ENCODE peak calls at places on chromosomes 1 and 21, in nine cellular contexts. L is stomach, G is GM23338, B is HFF-Myc, T is PC-3, H is AG04449, J is upper lobe of right lung, W is neural crest cell, M is OCI-LY7. K is an unnamed sample.

GRCh38 chr1:180165096-180165495 is 10.4 kb downstream of the QSOX1 start:
- DNase-seq in H (no peak), L (no peak), J (peak), W (no peak), B (no peak), G (no peak), M (no peak), T (no peak), K (no peak)

GRCh38 chr1:12356004-12356890 is 126.4 kb downstream of the VPS13D start:
- DNase-seq in W (no peak), B (no peak), M (no peak), G (no peak), L (no peak), T (peak), J (no peak), H (peak), K (no peak)

GRCh38 chr1:177392336-177392735 is 221.6 kb downstream of the BRINP2 start:
- DNase-seq in T (peak), M (no peak), W (no peak), G (no peak), J (no peak), L (no peak), B (no peak), H (no peak), K (no peak)

GRCh38 chr1:217343907-217344306 is 287.0 kb downstream of the GPATCH2 start:
- DNase-seq in J (no peak), T (no peak), M (no peak), G (peak), W (no peak), B (no peak), L (no peak), H (no peak), K (no peak)

GRCh38 chr1:213905315-213905714 is 82.5 kb upstream of the PROX1 start:
- DNase-seq in J (no peak), L (peak), T (no peak), W (no peak), H (no peak), B (no peak), G (no peak), M (no peak), K (no peak)

GRCh38 chr1:219897914-219898313 is 30.4 kb downstream of the SLC30A10 start:
- DNase-seq in W (no peak), L (no peak), B (no peak), H (no peak), J (no peak), T (no peak), G (no peak), M (no peak), K (no peak)

GRCh38 chr1:175319112-175319911 is 126.7 kb upstream of the KIAA0040 start:
- DNase-seq in L (peak), J (peak), W (peak), B (peak), T (peak), M (peak), G (peak), H (peak), K (peak)

GRCh38 chr1:99207216-99207615 is 57.1 kb upstream of the PLPPR4 start:
- DNase-seq in M (no peak), L (no peak), B (no peak), G (no peak), H (no peak), J (no peak), T (peak), W (no peak), K (no peak)

GRCh38 chr1:182662121-182662890 is 22.1 kb downstream of the RGS8 start:
- DNase-seq in G (peak), L (no peak), M (peak), B (no peak), J (no peak), W (no peak), H (no peak), T (no peak), K (no peak)

GRCh38 chr21:42336065-42336464 is 14.7 kb downstream of the TFF2 start:
- DNase-seq in T (no peak), G (peak), B (no peak), W (no peak), M (no peak), H (no peak), J (no peak), L (no peak), K (peak)

GRCh38 chr1:223225061-223225460 is 82.0 kb upstream of the TLR5 start:
- DNase-seq in M (no peak), H (no peak), W (no peak), B (no peak), T (no peak), J (no peak), G (no peak), L (no peak), K (no peak)

GRCh38 chr1:193979219-193979618 is 792.8 kb upstream of the B3GALT2 start:
- DNase-seq in B (no peak), M (no peak), L (no peak), H (no peak), J (no peak), T (no peak), W (no peak), G (no peak), K (no peak)

GRCh38 chr1:100902365-100902764 is 6.5 kb downstream of the SLC30A7 start:
- DNase-seq in T (no peak), J (no peak), B (no peak), G (no peak), W (no peak), M (no peak), H (no peak), L (no peak), K (no peak)

GRCh38 chr1:114181356-114181755 is 27.7 kb upstream of the SYT6 start:
- DNase-seq in M (no peak), G (no peak), B (no peak), T (no peak), H (no peak), L (no peak), W (no peak), J (no peak), K (no peak)

GRCh38 chr1:160942926-160943325 is 11.7 kb downstream of the ITLN2 start:
- DNase-seq in J (no peak), H (no peak), L (no peak), W (no peak), G (peak), T (peak), M (peak), B (no peak), K (no peak)

GRCh38 chr1:116377564-116378529 is 4.8 kb downstream of the ATP1A1 start:
- DNase-seq in H (peak), G (no peak), J (no peak), W (no peak), T (peak), B (peak), L (no peak), M (peak), K (no peak)

GRCh38 chr1:155126494-155127104 is 1.1 kb upstream of the EFNA1 start:
- DNase-seq in L (peak), B (no peak), W (peak), J (peak), G (peak), T (no peak), M (no peak), H (no peak), K (peak)

GRCh38 chr1:34683616-34684015 is 71.2 kb upstream of the GJB5 start:
- DNase-seq in M (no peak), L (no peak), G (no peak), H (no peak), W (no peak), T (no peak), B (no peak), J (no peak), K (no peak)

GRCh38 chr1:73452522-73452921 is 745.5 kb downstream of the LRRIQ3 start:
- DNase-seq in T (peak), M (no peak), G (no peak), L (no peak), H (no peak), J (no peak), W (no peak), B (no peak), K (no peak)
- TF ChIP-seq CTCF in T (peak), M (peak), G (no peak), L (no peak), H (no peak), J (no peak), W (peak), B (no peak), K (no peak)

DNA sequence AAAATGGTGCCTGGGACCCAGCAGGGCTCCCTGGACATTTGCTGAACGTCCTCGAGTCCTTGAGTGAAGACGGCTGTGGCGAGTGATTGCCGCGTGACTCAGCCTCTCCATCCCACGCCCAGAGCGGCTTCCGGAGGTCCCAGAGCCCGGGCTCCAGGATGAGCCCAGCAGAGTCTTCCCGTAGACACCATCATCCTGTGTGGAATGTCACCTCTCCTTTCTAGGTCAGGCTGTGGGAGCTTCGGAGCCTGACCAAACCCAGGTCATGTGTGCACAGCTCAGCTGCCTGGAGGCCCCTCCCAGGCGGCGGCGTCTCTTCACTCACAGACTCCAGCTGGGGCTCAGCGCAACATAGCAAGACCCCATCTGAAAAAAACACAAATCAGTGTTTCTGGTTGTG is 38.2 kb downstream of the PRKCZ start:
- DNase-seq in M (no peak), B (no peak), W (no peak), H (no peak), J (no peak), T (no peak), G (no peak), L (no peak), K (no peak)
- TF ChIP-seq CTCF in M (no peak), B (no peak), W (no peak), H (no peak), J (no peak), T (no peak), G (no peak), L (no peak), K (no peak)

GRCh38 chr1:41779350-41779749 is 139.4 kb downstream of the HIVEP3 start:
- DNase-seq in W (no peak), B (no peak), T (no peak), G (no peak), H (no peak), L (no peak), J (no peak), M (no peak), K (no peak)
- TF ChIP-seq CTCF in W (no peak), B (peak), T (no peak), G (peak), H (no peak), L (no peak), J (no peak), M (peak), K (no peak)

GRCh38 chr1:203624341-203624712 is 2.3 kb upstream of the ATP2B4 start:
- DNase-seq in G (peak), W (no peak), T (no peak), J (no peak), B (no peak), H (no peak), M (no peak), L (no peak), K (no peak)

GRCh38 chr1:203626910-203627246 is 246 bp downstream of the ATP2B4 start:
- DNase-seq in W (no peak), H (no peak), J (no peak), G (peak), L (no peak), M (no peak), T (no peak), B (no peak), K (peak)

GRCh38 chr1:203628185-203628996 is 1.8 kb downstream of the ATP2B4 start:
- DNase-seq in L (no peak), T (no peak), B (no peak), W (peak), M (no peak), J (peak), G (peak), H (no peak), K (peak)

GRCh38 chr1:203627819-203628184 is 1.2 kb downstream of the ATP2B4 start:
- DNase-seq in T (peak), L (peak), H (no peak), G (no peak), J (no peak), B (no peak), M (peak), W (no peak), K (no peak)

GRCh38 chr1:203625623-203626189 is 926 bp upstream of the ATP2B4 start:
- DNase-seq in H (no peak), T (peak), J (no peak), M (peak), W (no peak), B (no peak), L (no peak), G (no peak), K (no peak)
- TF ChIP-seq CTCF in H (no peak), T (peak), J (peak), M (peak), W (no peak), B (peak), L (peak), G (peak), K (no peak)

GRCh38 chr1:30541721-30542485 is 181.5 kb downstream of the MATN1 start:
- DNase-seq in L (no peak), B (no peak), H (no peak), W (no peak), G (no peak), M (no peak), T (no peak), J (no peak), K (no peak)
- TF ChIP-seq CTCF in L (no peak), B (no peak), H (no peak), W (no peak), G (no peak), M (no peak), T (no peak), J (no peak), K (no peak)